ENCODE peak calls at places on chromosome X, in five cellular contexts. B, S, G, F and W are unnamed samples.

GRCh38 chrX:101539116-101539515 is 11.2 kb upstream of the ARMCX1 start:
- DNase-seq in B (no peak), S (no peak), G (no peak), F (no peak), W (no peak)

GRCh38 chrX:130106071-130106470 is 4.2 kb downstream of the ELF4 start:
- DNase-seq in B (no peak), S (no peak), G (no peak), F (no peak), W (no peak)

GRCh38 chrX:18607966-18608365 is 63.9 kb downstream of the RS1 start:
- DNase-seq in B (no peak), S (no peak), G (peak), F (no peak), W (peak)

GRCh38 chrX:65451663-65452062 is 82.9 kb downstream of the LAS1L start:
- DNase-seq in B (peak), S (no peak), G (peak), F (no peak), W (peak)

GRCh38 chrX:13863326-13863725 is 46.4 kb upstream of the GPM6B start:
- DNase-seq in B (no peak), S (no peak), G (no peak), F (no peak), W (no peak)

GRCh38 chrX:38754102-38754790 is 47.0 kb upstream of the MID1IP1 start:
- DNase-seq in B (peak), S (no peak), G (peak), F (no peak), W (peak)

GRCh38 chrX:41045960-41046567 is 39.2 kb upstream of the USP9X start:
- DNase-seq in B (peak), S (no peak), G (no peak), F (no peak), W (no peak)

GRCh38 chrX:68997461-68997860 is 167.8 kb downstream of the PJA1 start:
- DNase-seq in B (no peak), S (no peak), G (no peak), F (no peak), W (no peak)

GRCh38 chrX:153463556-153463955 is 6.8 kb downstream of the HAUS7 start:
- DNase-seq in B (no peak), S (no peak), G (no peak), F (no peak), W (no peak)

GRCh38 chrX:37998586-37999267 is 7.6 kb upstream of the SYTL5 start:
- DNase-seq in B (no peak), S (no peak), G (peak), F (no peak), W (peak)

GRCh38 chrX:115602729-115603389 is 41.9 kb downstream of the PLS3 start:
- DNase-seq in B (no peak), S (no peak), G (no peak), F (no peak), W (peak)

GRCh38 chrX:76802698-76803097 is 375.2 kb downstream of the MAGEE1 start:
- DNase-seq in B (no peak), S (no peak), G (peak), F (no peak), W (no peak)

GRCh38 chrX:106159861-106160282 is 8.2 kb upstream of the PWWP3B start:
- DNase-seq in B (no peak), S (no peak), G (no peak), F (no peak), W (no peak)

GRCh38 chrX:1719270-1719669 is 104.4 kb downstream of the ASMT start:
- DNase-seq in B (no peak), S (no peak), G (no peak), F (no peak), W (peak)

GRCh38 chrX:127306262-127306661 is 486.7 kb downstream of the PRR32 start:
- DNase-seq in B (no peak), S (peak), G (no peak), F (no peak), W (no peak)

GRCh38 chrX:49844622-49845021 is 15.5 kb downstream of the PAGE4 start:
- DNase-seq in B (no peak), S (no peak), G (no peak), F (no peak), W (no peak)

GRCh38 chrX:39112143-39112542 is 310.9 kb downstream of the MID1IP1 start:
- DNase-seq in B (no peak), S (no peak), G (no peak), F (no peak), W (no peak)